ENCODE peak calls at places on chromosomes 12 and 14, in eight cellular contexts. One of them, this sample, is unnamed.

GRCh38 chr12:66497000-66497897 is 181.6 kb downstream of the GRIP1 start:
- DNase-seq in central memory CD8-positive, alpha-beta T cell: no peak
- DNase-seq in A549: no peak
- DNase-seq in activated CD4-positive, alpha-beta T cell treated with anti-CD3 and anti-CD28 coated beads, Interleukin-2, amount 10 ng/mL, durations not matched to agents 7 days and 5 days: no peak
- DNase-seq in cardiac fibroblast: no peak
- DNase-seq in dermis microvascular lymphatic vessel endothelial cell: no peak
- DNase-seq in NCI-H1092 treated with DMSO at 0.1 percent for 48 hours: no peak
- DNase-seq in effector CD8-positive, alpha-beta T cell: no peak
- DNase-seq in this sample: peak

GRCh38 chr14:71698027-71698426 is 234.2 kb upstream of the RGS6 start:
- DNase-seq in central memory CD8-positive, alpha-beta T cell: no peak
- DNase-seq in A549: no peak
- DNase-seq in activated CD4-positive, alpha-beta T cell treated with anti-CD3 and anti-CD28 coated beads, Interleukin-2, amount 10 ng/mL, durations not matched to agents 7 days and 5 days: no peak
- DNase-seq in cardiac fibroblast: no peak
- DNase-seq in dermis microvascular lymphatic vessel endothelial cell: no peak
- DNase-seq in NCI-H1092 treated with DMSO at 0.1 percent for 48 hours: no peak
- DNase-seq in effector CD8-positive, alpha-beta T cell: no peak
- DNase-seq in this sample: no peak

GRCh38 chr14:39228509-39229221 is 5.0 kb upstream of the MIA2 start:
- DNase-seq in central memory CD8-positive, alpha-beta T cell: no peak
- DNase-seq in A549: no peak
- DNase-seq in activated CD4-positive, alpha-beta T cell treated with anti-CD3 and anti-CD28 coated beads, Interleukin-2, amount 10 ng/mL, durations not matched to agents 7 days and 5 days: no peak
- DNase-seq in cardiac fibroblast: no peak
- DNase-seq in dermis microvascular lymphatic vessel endothelial cell: no peak
- DNase-seq in NCI-H1092 treated with DMSO at 0.1 percent for 48 hours: no peak
- DNase-seq in effector CD8-positive, alpha-beta T cell: no peak
- DNase-seq in this sample: no peak

GRCh38 chr12:123801573-123802178 is 39.6 kb downstream of the DNAH10 start:
- DNase-seq in central memory CD8-positive, alpha-beta T cell: no peak
- DNase-seq in A549: peak
- DNase-seq in activated CD4-positive, alpha-beta T cell treated with anti-CD3 and anti-CD28 coated beads, Interleukin-2, amount 10 ng/mL, durations not matched to agents 7 days and 5 days: no peak
- DNase-seq in cardiac fibroblast: peak
- DNase-seq in dermis microvascular lymphatic vessel endothelial cell: peak
- DNase-seq in NCI-H1092 treated with DMSO at 0.1 percent for 48 hours: no peak
- DNase-seq in effector CD8-positive, alpha-beta T cell: no peak
- DNase-seq in this sample: no peak

GRCh38 chr14:100803694-100804075 is 22.2 kb upstream of the MEG3 start:
- DNase-seq in central memory CD8-positive, alpha-beta T cell: no peak
- DNase-seq in A549: no peak
- DNase-seq in activated CD4-positive, alpha-beta T cell treated with anti-CD3 and anti-CD28 coated beads, Interleukin-2, amount 10 ng/mL, durations not matched to agents 7 days and 5 days: no peak
- DNase-seq in cardiac fibroblast: no peak
- DNase-seq in dermis microvascular lymphatic vessel endothelial cell: no peak
- DNase-seq in NCI-H1092 treated with DMSO at 0.1 percent for 48 hours: no peak
- DNase-seq in effector CD8-positive, alpha-beta T cell: no peak
- DNase-seq in this sample: no peak

GRCh38 chr12:132908145-132909029 is 21.0 kb upstream of the CHFR start:
- DNase-seq in central memory CD8-positive, alpha-beta T cell: peak
- DNase-seq in A549: no peak
- DNase-seq in activated CD4-positive, alpha-beta T cell treated with anti-CD3 and anti-CD28 coated beads, Interleukin-2, amount 10 ng/mL, durations not matched to agents 7 days and 5 days: peak
- DNase-seq in cardiac fibroblast: peak
- DNase-seq in dermis microvascular lymphatic vessel endothelial cell: peak
- DNase-seq in NCI-H1092 treated with DMSO at 0.1 percent for 48 hours: peak
- DNase-seq in effector CD8-positive, alpha-beta T cell: peak
- DNase-seq in this sample: peak

GRCh38 chr14:20468773-20469241 is 399 bp upstream of the PNP start:
- DNase-seq in central memory CD8-positive, alpha-beta T cell: no peak
- DNase-seq in A549: peak
- DNase-seq in activated CD4-positive, alpha-beta T cell treated with anti-CD3 and anti-CD28 coated beads, Interleukin-2, amount 10 ng/mL, durations not matched to agents 7 days and 5 days: no peak
- DNase-seq in cardiac fibroblast: no peak
- DNase-seq in dermis microvascular lymphatic vessel endothelial cell: no peak
- DNase-seq in NCI-H1092 treated with DMSO at 0.1 percent for 48 hours: no peak
- DNase-seq in effector CD8-positive, alpha-beta T cell: no peak
- DNase-seq in this sample: no peak

GRCh38 chr14:34003691-34004090 is 52.8 kb upstream of the EGLN3 start:
- DNase-seq in central memory CD8-positive, alpha-beta T cell: no peak
- DNase-seq in A549: no peak
- DNase-seq in activated CD4-positive, alpha-beta T cell treated with anti-CD3 and anti-CD28 coated beads, Interleukin-2, amount 10 ng/mL, durations not matched to agents 7 days and 5 days: no peak
- DNase-seq in cardiac fibroblast: no peak
- DNase-seq in dermis microvascular lymphatic vessel endothelial cell: no peak
- DNase-seq in NCI-H1092 treated with DMSO at 0.1 percent for 48 hours: no peak
- DNase-seq in effector CD8-positive, alpha-beta T cell: no peak
- DNase-seq in this sample: no peak

GRCh38 chr14:54487771-54488170 is 1.0 kb downstream of the GMFB start:
- DNase-seq in central memory CD8-positive, alpha-beta T cell: no peak
- DNase-seq in A549: peak
- DNase-seq in activated CD4-positive, alpha-beta T cell treated with anti-CD3 and anti-CD28 coated beads, Interleukin-2, amount 10 ng/mL, durations not matched to agents 7 days and 5 days: no peak
- DNase-seq in cardiac fibroblast: peak
- DNase-seq in dermis microvascular lymphatic vessel endothelial cell: peak
- DNase-seq in NCI-H1092 treated with DMSO at 0.1 percent for 48 hours: no peak
- DNase-seq in effector CD8-positive, alpha-beta T cell: no peak
- DNase-seq in this sample: no peak

GRCh38 chr12:2832550-2833127 is 2.2 kb downstream of the NRIP2 start:
- DNase-seq in central memory CD8-positive, alpha-beta T cell: no peak
- DNase-seq in A549: no peak
- DNase-seq in activated CD4-positive, alpha-beta T cell treated with anti-CD3 and anti-CD28 coated beads, Interleukin-2, amount 10 ng/mL, durations not matched to agents 7 days and 5 days: no peak
- DNase-seq in cardiac fibroblast: no peak
- DNase-seq in dermis microvascular lymphatic vessel endothelial cell: no peak
- DNase-seq in NCI-H1092 treated with DMSO at 0.1 percent for 48 hours: no peak
- DNase-seq in effector CD8-positive, alpha-beta T cell: no peak
- DNase-seq in this sample: no peak

GRCh38 chr12:52074656-52075408 is 4.7 kb upstream of the SMIM41 start:
- DNase-seq in central memory CD8-positive, alpha-beta T cell: no peak
- DNase-seq in A549: no peak
- DNase-seq in activated CD4-positive, alpha-beta T cell treated with anti-CD3 and anti-CD28 coated beads, Interleukin-2, amount 10 ng/mL, durations not matched to agents 7 days and 5 days: no peak
- DNase-seq in cardiac fibroblast: no peak
- DNase-seq in dermis microvascular lymphatic vessel endothelial cell: no peak
- DNase-seq in NCI-H1092 treated with DMSO at 0.1 percent for 48 hours: peak
- DNase-seq in effector CD8-positive, alpha-beta T cell: no peak
- DNase-seq in this sample: no peak

GRCh38 chr12:41604830-41605229 is 416.7 kb downstream of the PDZRN4 start:
- DNase-seq in central memory CD8-positive, alpha-beta T cell: no peak
- DNase-seq in A549: no peak
- DNase-seq in activated CD4-positive, alpha-beta T cell treated with anti-CD3 and anti-CD28 coated beads, Interleukin-2, amount 10 ng/mL, durations not matched to agents 7 days and 5 days: no peak
- DNase-seq in cardiac fibroblast: no peak
- DNase-seq in dermis microvascular lymphatic vessel endothelial cell: no peak
- DNase-seq in NCI-H1092 treated with DMSO at 0.1 percent for 48 hours: no peak
- DNase-seq in effector CD8-positive, alpha-beta T cell: no peak
- DNase-seq in this sample: no peak

GRCh38 chr12:54596526-54596946 is 8.1 kb upstream of the PPP1R1A start:
- DNase-seq in central memory CD8-positive, alpha-beta T cell: peak
- DNase-seq in A549: peak
- DNase-seq in activated CD4-positive, alpha-beta T cell treated with anti-CD3 and anti-CD28 coated beads, Interleukin-2, amount 10 ng/mL, durations not matched to agents 7 days and 5 days: peak
- DNase-seq in cardiac fibroblast: peak
- DNase-seq in dermis microvascular lymphatic vessel endothelial cell: peak
- DNase-seq in NCI-H1092 treated with DMSO at 0.1 percent for 48 hours: peak
- DNase-seq in effector CD8-positive, alpha-beta T cell: peak
- DNase-seq in this sample: peak

GRCh38 chr14:84420236-84420635 is 1109.7 kb upstream of the FLRT2 start:
- DNase-seq in central memory CD8-positive, alpha-beta T cell: no peak
- DNase-seq in A549: no peak
- DNase-seq in activated CD4-positive, alpha-beta T cell treated with anti-CD3 and anti-CD28 coated beads, Interleukin-2, amount 10 ng/mL, durations not matched to agents 7 days and 5 days: no peak
- DNase-seq in cardiac fibroblast: peak
- DNase-seq in dermis microvascular lymphatic vessel endothelial cell: no peak
- DNase-seq in NCI-H1092 treated with DMSO at 0.1 percent for 48 hours: no peak
- DNase-seq in effector CD8-positive, alpha-beta T cell: no peak
- DNase-seq in this sample: no peak

GRCh38 chr14:76715102-76715926 is 46.0 kb upstream of the VASH1 start:
- DNase-seq in central memory CD8-positive, alpha-beta T cell: no peak
- DNase-seq in A549: no peak
- DNase-seq in activated CD4-positive, alpha-beta T cell treated with anti-CD3 and anti-CD28 coated beads, Interleukin-2, amount 10 ng/mL, durations not matched to agents 7 days and 5 days: no peak
- DNase-seq in cardiac fibroblast: peak
- DNase-seq in dermis microvascular lymphatic vessel endothelial cell: peak
- DNase-seq in NCI-H1092 treated with DMSO at 0.1 percent for 48 hours: no peak
- DNase-seq in effector CD8-positive, alpha-beta T cell: no peak
- DNase-seq in this sample: no peak

GRCh38 chr12:109999983-110000505 is 814 bp downstream of the ANKRD13A start:
- DNase-seq in central memory CD8-positive, alpha-beta T cell: no peak
- DNase-seq in A549: no peak
- DNase-seq in activated CD4-positive, alpha-beta T cell treated with anti-CD3 and anti-CD28 coated beads, Interleukin-2, amount 10 ng/mL, durations not matched to agents 7 days and 5 days: no peak
- DNase-seq in cardiac fibroblast: peak
- DNase-seq in dermis microvascular lymphatic vessel endothelial cell: peak
- DNase-seq in NCI-H1092 treated with DMSO at 0.1 percent for 48 hours: no peak
- DNase-seq in effector CD8-positive, alpha-beta T cell: no peak
- DNase-seq in this sample: no peak

GRCh38 chr12:3168775-3169221 is 91.6 kb downstream of the TSPAN9 start:
- DNase-seq in central memory CD8-positive, alpha-beta T cell: no peak
- DNase-seq in A549: peak
- DNase-seq in activated CD4-positive, alpha-beta T cell treated with anti-CD3 and anti-CD28 coated beads, Interleukin-2, amount 10 ng/mL, durations not matched to agents 7 days and 5 days: no peak
- DNase-seq in cardiac fibroblast: peak
- DNase-seq in dermis microvascular lymphatic vessel endothelial cell: peak
- DNase-seq in NCI-H1092 treated with DMSO at 0.1 percent for 48 hours: no peak
- DNase-seq in effector CD8-positive, alpha-beta T cell: no peak
- DNase-seq in this sample: no peak

GRCh38 chr12:119409043-119409442 is 74.5 kb downstream of the CCDC60 start:
- DNase-seq in central memory CD8-positive, alpha-beta T cell: no peak
- DNase-seq in A549: no peak
- DNase-seq in activated CD4-positive, alpha-beta T cell treated with anti-CD3 and anti-CD28 coated beads, Interleukin-2, amount 10 ng/mL, durations not matched to agents 7 days and 5 days: no peak
- DNase-seq in cardiac fibroblast: no peak
- DNase-seq in dermis microvascular lymphatic vessel endothelial cell: no peak
- DNase-seq in NCI-H1092 treated with DMSO at 0.1 percent for 48 hours: no peak
- DNase-seq in effector CD8-positive, alpha-beta T cell: no peak
- DNase-seq in this sample: no peak

GRCh38 chr12:26741828-26742227 is 91.2 kb downstream of the ITPR2 start:
- DNase-seq in central memory CD8-positive, alpha-beta T cell: no peak
- DNase-seq in A549: no peak
- DNase-seq in activated CD4-positive, alpha-beta T cell treated with anti-CD3 and anti-CD28 coated beads, Interleukin-2, amount 10 ng/mL, durations not matched to agents 7 days and 5 days: no peak
- DNase-seq in cardiac fibroblast: no peak
- DNase-seq in dermis microvascular lymphatic vessel endothelial cell: peak
- DNase-seq in NCI-H1092 treated with DMSO at 0.1 percent for 48 hours: no peak
- DNase-seq in effector CD8-positive, alpha-beta T cell: no peak
- DNase-seq in this sample: no peak

GRCh38 chr14:104561124-104561531 is 18.4 kb upstream of the C14orf180 start:
- DNase-seq in central memory CD8-positive, alpha-beta T cell: no peak
- DNase-seq in A549: no peak
- DNase-seq in activated CD4-positive, alpha-beta T cell treated with anti-CD3 and anti-CD28 coated beads, Interleukin-2, amount 10 ng/mL, durations not matched to agents 7 days and 5 days: no peak
- DNase-seq in cardiac fibroblast: no peak
- DNase-seq in dermis microvascular lymphatic vessel endothelial cell: no peak
- DNase-seq in NCI-H1092 treated with DMSO at 0.1 percent for 48 hours: no peak
- DNase-seq in effector CD8-positive, alpha-beta T cell: no peak
- DNase-seq in this sample: no peak

GRCh38 chr12:52691076-52691764 is 11.0 kb upstream of the KRT1 start:
- DNase-seq in central memory CD8-positive, alpha-beta T cell: no peak
- DNase-seq in A549: no peak
- DNase-seq in activated CD4-positive, alpha-beta T cell treated with anti-CD3 and anti-CD28 coated beads, Interleukin-2, amount 10 ng/mL, durations not matched to agents 7 days and 5 days: peak
- DNase-seq in cardiac fibroblast: no peak
- DNase-seq in dermis microvascular lymphatic vessel endothelial cell: no peak
- DNase-seq in NCI-H1092 treated with DMSO at 0.1 percent for 48 hours: peak
- DNase-seq in effector CD8-positive, alpha-beta T cell: peak
- DNase-seq in this sample: no peak

GRCh38 chr14:65096323-65097089 is 5.8 kb downstream of the MAX start:
- DNase-seq in central memory CD8-positive, alpha-beta T cell: no peak
- DNase-seq in A549: no peak
- DNase-seq in activated CD4-positive, alpha-beta T cell treated with anti-CD3 and anti-CD28 coated beads, Interleukin-2, amount 10 ng/mL, durations not matched to agents 7 days and 5 days: no peak
- DNase-seq in cardiac fibroblast: no peak
- DNase-seq in dermis microvascular lymphatic vessel endothelial cell: no peak
- DNase-seq in NCI-H1092 treated with DMSO at 0.1 percent for 48 hours: no peak
- DNase-seq in effector CD8-positive, alpha-beta T cell: no peak
- DNase-seq in this sample: no peak

GRCh38 chr14:23608454-23608853 is 27.7 kb upstream of the DHRS2 start:
- DNase-seq in central memory CD8-positive, alpha-beta T cell: no peak
- DNase-seq in A549: no peak
- DNase-seq in activated CD4-positive, alpha-beta T cell treated with anti-CD3 and anti-CD28 coated beads, Interleukin-2, amount 10 ng/mL, durations not matched to agents 7 days and 5 days: no peak
- DNase-seq in cardiac fibroblast: no peak
- DNase-seq in dermis microvascular lymphatic vessel endothelial cell: no peak
- DNase-seq in NCI-H1092 treated with DMSO at 0.1 percent for 48 hours: no peak
- DNase-seq in effector CD8-positive, alpha-beta T cell: no peak
- DNase-seq in this sample: no peak

GRCh38 chr12:102406033-102406584 is 74.3 kb downstream of the IGF1 start:
- DNase-seq in central memory CD8-positive, alpha-beta T cell: no peak
- DNase-seq in A549: no peak
- DNase-seq in activated CD4-positive, alpha-beta T cell treated with anti-CD3 and anti-CD28 coated beads, Interleukin-2, amount 10 ng/mL, durations not matched to agents 7 days and 5 days: no peak
- DNase-seq in cardiac fibroblast: peak
- DNase-seq in dermis microvascular lymphatic vessel endothelial cell: peak
- DNase-seq in NCI-H1092 treated with DMSO at 0.1 percent for 48 hours: peak
- DNase-seq in effector CD8-positive, alpha-beta T cell: no peak
- DNase-seq in this sample: no peak

GRCh38 chr12:93862424-93862823 is 185.2 kb downstream of the CRADD start:
- DNase-seq in central memory CD8-positive, alpha-beta T cell: no peak
- DNase-seq in A549: no peak
- DNase-seq in activated CD4-positive, alpha-beta T cell treated with anti-CD3 and anti-CD28 coated beads, Interleukin-2, amount 10 ng/mL, durations not matched to agents 7 days and 5 days: no peak
- DNase-seq in cardiac fibroblast: peak
- DNase-seq in dermis microvascular lymphatic vessel endothelial cell: no peak
- DNase-seq in NCI-H1092 treated with DMSO at 0.1 percent for 48 hours: no peak
- DNase-seq in effector CD8-positive, alpha-beta T cell: no peak
- DNase-seq in this sample: no peak

GRCh38 chr12:12539411-12539810 is 23.3 kb downstream of the DUSP16 start:
- DNase-seq in central memory CD8-positive, alpha-beta T cell: no peak
- DNase-seq in A549: no peak
- DNase-seq in activated CD4-positive, alpha-beta T cell treated with anti-CD3 and anti-CD28 coated beads, Interleukin-2, amount 10 ng/mL, durations not matched to agents 7 days and 5 days: no peak
- DNase-seq in cardiac fibroblast: no peak
- DNase-seq in dermis microvascular lymphatic vessel endothelial cell: no peak
- DNase-seq in NCI-H1092 treated with DMSO at 0.1 percent for 48 hours: no peak
- DNase-seq in effector CD8-positive, alpha-beta T cell: no peak
- DNase-seq in this sample: no peak

GRCh38 chr12:109900752-109901580 is 892 bp downstream of the TCHP start:
- DNase-seq in central memory CD8-positive, alpha-beta T cell: no peak
- DNase-seq in A549: peak
- DNase-seq in activated CD4-positive, alpha-beta T cell treated with anti-CD3 and anti-CD28 coated beads, Interleukin-2, amount 10 ng/mL, durations not matched to agents 7 days and 5 days: peak
- DNase-seq in cardiac fibroblast: peak
- DNase-seq in dermis microvascular lymphatic vessel endothelial cell: no peak
- DNase-seq in NCI-H1092 treated with DMSO at 0.1 percent for 48 hours: peak
- DNase-seq in effector CD8-positive, alpha-beta T cell: no peak
- DNase-seq in this sample: no peak

GRCh38 chr14:59318908-59319307 is 130.4 kb downstream of the DAAM1 start:
- DNase-seq in central memory CD8-positive, alpha-beta T cell: no peak
- DNase-seq in A549: no peak
- DNase-seq in activated CD4-positive, alpha-beta T cell treated with anti-CD3 and anti-CD28 coated beads, Interleukin-2, amount 10 ng/mL, durations not matched to agents 7 days and 5 days: no peak
- DNase-seq in cardiac fibroblast: no peak
- DNase-seq in dermis microvascular lymphatic vessel endothelial cell: no peak
- DNase-seq in NCI-H1092 treated with DMSO at 0.1 percent for 48 hours: no peak
- DNase-seq in effector CD8-positive, alpha-beta T cell: no peak
- DNase-seq in this sample: no peak

GRCh38 chr12:33439587-33440011 is at the start of gene SYT10:
- DNase-seq in central memory CD8-positive, alpha-beta T cell: no peak
- DNase-seq in A549: no peak
- DNase-seq in activated CD4-positive, alpha-beta T cell treated with anti-CD3 and anti-CD28 coated beads, Interleukin-2, amount 10 ng/mL, durations not matched to agents 7 days and 5 days: no peak
- DNase-seq in cardiac fibroblast: no peak
- DNase-seq in dermis microvascular lymphatic vessel endothelial cell: peak
- DNase-seq in NCI-H1092 treated with DMSO at 0.1 percent for 48 hours: no peak
- DNase-seq in effector CD8-positive, alpha-beta T cell: no peak
- DNase-seq in this sample: no peak

GRCh38 chr12:47302111-47302597 is 222.4 kb upstream of the AMIGO2 start:
- DNase-seq in central memory CD8-positive, alpha-beta T cell: no peak
- DNase-seq in A549: peak
- DNase-seq in activated CD4-positive, alpha-beta T cell treated with anti-CD3 and anti-CD28 coated beads, Interleukin-2, amount 10 ng/mL, durations not matched to agents 7 days and 5 days: no peak
- DNase-seq in cardiac fibroblast: no peak
- DNase-seq in dermis microvascular lymphatic vessel endothelial cell: no peak
- DNase-seq in NCI-H1092 treated with DMSO at 0.1 percent for 48 hours: no peak
- DNase-seq in effector CD8-positive, alpha-beta T cell: no peak
- DNase-seq in this sample: no peak

GRCh38 chr12:123889000-123889399 is 83.6 kb downstream of the CCDC92 start:
- DNase-seq in central memory CD8-positive, alpha-beta T cell: no peak
- DNase-seq in A549: no peak
- DNase-seq in activated CD4-positive, alpha-beta T cell treated with anti-CD3 and anti-CD28 coated beads, Interleukin-2, amount 10 ng/mL, durations not matched to agents 7 days and 5 days: no peak
- DNase-seq in cardiac fibroblast: no peak
- DNase-seq in dermis microvascular lymphatic vessel endothelial cell: no peak
- DNase-seq in NCI-H1092 treated with DMSO at 0.1 percent for 48 hours: no peak
- DNase-seq in effector CD8-positive, alpha-beta T cell: no peak
- DNase-seq in this sample: no peak

GRCh38 chr12:38144601-38145436 is 171.8 kb upstream of the ALG10B start:
- DNase-seq in central memory CD8-positive, alpha-beta T cell: no peak
- DNase-seq in A549: no peak
- DNase-seq in activated CD4-positive, alpha-beta T cell treated with anti-CD3 and anti-CD28 coated beads, Interleukin-2, amount 10 ng/mL, durations not matched to agents 7 days and 5 days: no peak
- DNase-seq in cardiac fibroblast: no peak
- DNase-seq in dermis microvascular lymphatic vessel endothelial cell: no peak
- DNase-seq in NCI-H1092 treated with DMSO at 0.1 percent for 48 hours: no peak
- DNase-seq in effector CD8-positive, alpha-beta T cell: no peak
- DNase-seq in this sample: no peak

GRCh38 chr12:110365743-110366473 is 37.6 kb downstream of the ANAPC7 start:
- DNase-seq in central memory CD8-positive, alpha-beta T cell: no peak
- DNase-seq in A549: no peak
- DNase-seq in activated CD4-positive, alpha-beta T cell treated with anti-CD3 and anti-CD28 coated beads, Interleukin-2, amount 10 ng/mL, durations not matched to agents 7 days and 5 days: no peak
- DNase-seq in cardiac fibroblast: no peak
- DNase-seq in dermis microvascular lymphatic vessel endothelial cell: no peak
- DNase-seq in NCI-H1092 treated with DMSO at 0.1 percent for 48 hours: no peak
- DNase-seq in effector CD8-positive, alpha-beta T cell: no peak
- DNase-seq in this sample: no peak

GRCh38 chr14:97977711-97978261 is 1180.6 kb downstream of the VRK1 start:
- DNase-seq in central memory CD8-positive, alpha-beta T cell: peak
- DNase-seq in A549: no peak
- DNase-seq in activated CD4-positive, alpha-beta T cell treated with anti-CD3 and anti-CD28 coated beads, Interleukin-2, amount 10 ng/mL, durations not matched to agents 7 days and 5 days: peak
- DNase-seq in cardiac fibroblast: no peak
- DNase-seq in dermis microvascular lymphatic vessel endothelial cell: no peak
- DNase-seq in NCI-H1092 treated with DMSO at 0.1 percent for 48 hours: peak
- DNase-seq in effector CD8-positive, alpha-beta T cell: peak
- DNase-seq in this sample: no peak

This sample was measured in H1.